ENCODE peak calls at places on chromosomes 7 and 10, in four cellular contexts. G is K562; M is hepatocyte; Z is CD4-positive, alpha-beta memory T cell. H is an unnamed sample.

GRCh38 chr10:42975558-42976352 is 101.1 kb upstream of the RET start:
- DNase-seq in G (no peak), M (no peak), Z (no peak), H (no peak)

GRCh38 chr7:17299477-17299991 is 1.1 kb downstream of the AHR start:
- DNase-seq in G (no peak), M (peak; percentile 15), Z (peak; percentile 55), H (peak; percentile 11)

GRCh38 chr10:79275431-79275851 is 71.8 kb upstream of the PPIF start:
- DNase-seq in G (no peak), M (no peak), Z (no peak), H (no peak)

GRCh38 chr7:8418627-8419245 is 14.7 kb upstream of the NXPH1 start:
- DNase-seq in G (peak; percentile 62), M (peak; percentile 87), Z (peak; percentile 42), H (no peak)

GRCh38 chr10:132397036-132397541 is at the start of gene PWWP2B:
- DNase-seq in G (peak; percentile 71), M (peak; percentile 85), Z (peak; percentile 54), H (peak; percentile 43)

GRCh38 chr10:43371418-43371817 is at the start of gene FXYD4:
- DNase-seq in G (peak; percentile 71), M (no peak), Z (no peak), H (no peak)

GRCh38 chr10:44400553-44400952 is 15.7 kb upstream of the CXCL12 start:
- DNase-seq in G (no peak), M (no peak), Z (no peak), H (no peak)

GRCh38 chr10:116978906-116979305 is 26.1 kb downstream of the SHTN1 start:
- DNase-seq in G (no peak), M (no peak), Z (no peak), H (no peak)

GRCh38 chr10:48634198-48634983 is 29.5 kb upstream of the ARHGAP22 start:
- DNase-seq in G (no peak), M (no peak), Z (no peak), H (peak; percentile 51)

GRCh38 chr7:158284121-158284520 is 303.5 kb downstream of the PTPRN2 start:
- DNase-seq in G (no peak), M (no peak), Z (no peak), H (no peak)

GRCh38 chr7:83640731-83641533 is 8.0 kb downstream of the SEMA3E start:
- DNase-seq in G (no peak), M (no peak), Z (no peak), H (no peak)

GRCh38 chr7:74351836-74352235 is 62.6 kb downstream of the CLIP2 start:
- DNase-seq in G (no peak), M (no peak), Z (no peak), H (no peak)

GRCh38 chr7:30184804-30185487 is 50.2 kb downstream of the MTURN start:
- DNase-seq in G (no peak), M (no peak), Z (no peak), H (peak; percentile 32)

GRCh38 chr7:130822642-130823041 is 88.6 kb upstream of the KLF14 start:
- DNase-seq in G (no peak), M (no peak), Z (no peak), H (no peak)

GRCh38 chr7:15461576-15461975 is 100.2 kb downstream of the AGMO start:
- DNase-seq in G (no peak), M (peak; percentile 4), Z (no peak), H (no peak)

GRCh38 chr10:62992145-62992721 is 140.9 kb upstream of the NRBF2 start:
- DNase-seq in G (no peak), M (no peak), Z (no peak), H (peak; percentile 37)

GRCh38 chr7:139749545-139749944 is 28.3 kb downstream of the HIPK2 start:
- DNase-seq in G (no peak), M (no peak), Z (no peak), H (no peak)

GRCh38 chr7:128937647-128938523 is at the start of gene IRF5:
- DNase-seq in G (no peak), M (peak; percentile 60), Z (no peak), H (peak; percentile 83)

GRCh38 chr7:127091620-127092019 is 161.1 kb downstream of the GRM8 start:
- DNase-seq in G (no peak), M (no peak), Z (no peak), H (no peak)

GRCh38 chr10:52918714-52919316 is 146.2 kb upstream of the MBL2 start:
- DNase-seq in G (no peak), M (no peak), Z (no peak), H (no peak)

GRCh38 chr7:141071855-141072547 is 1.9 kb upstream of the TMEM178B start:
- DNase-seq in G (no peak), M (no peak), Z (no peak), H (no peak)

GRCh38 chr10:36224431-36224985 is 582.4 kb upstream of the FZD8 start:
- DNase-seq in G (no peak), M (no peak), Z (no peak), H (no peak)

GRCh38 chr7:148348466-148348865 is 242.1 kb upstream of the C7orf33 start:
- DNase-seq in G (no peak), M (no peak), Z (no peak), H (no peak)

GRCh38 chr10:73480158-73480557 is 15.7 kb downstream of the PPP3CB start:
- DNase-seq in G (no peak), M (no peak), Z (no peak), H (peak; percentile 35)

GRCh38 chr10:59967079-59967478 is 60.7 kb upstream of the CCDC6 start:
- DNase-seq in G (no peak), M (no peak), Z (no peak), H (no peak)

GRCh38 chr10:14386202-14386593 is 55.5 kb upstream of the FRMD4A start:
- DNase-seq in G (no peak), M (no peak), Z (no peak), H (no peak)

GRCh38 chr7:103657474-103657894 is 211.5 kb upstream of the SLC26A5 start:
- DNase-seq in G (peak; percentile 62), M (peak; percentile 8), Z (no peak), H (no peak)

GRCh38 chr10:8712653-8713052 is 658.2 kb downstream of the GATA3 start:
- DNase-seq in G (no peak), M (no peak), Z (no peak), H (no peak)

GRCh38 chr10:80917636-80918035 is 379.9 kb downstream of the SH2D4B start:
- DNase-seq in G (no peak), M (no peak), Z (no peak), H (no peak)

GRCh38 chr10:10796774-10797415 is 220.8 kb upstream of the CELF2 start:
- DNase-seq in G (no peak), M (peak; percentile 41), Z (no peak), H (no peak)

GRCh38 chr7:17685141-17685540 is 255.2 kb downstream of the SNX13 start:
- DNase-seq in G (no peak), M (no peak), Z (no peak), H (no peak)

GRCh38 chr10:93567277-93568104 is 1.0 kb downstream of the FFAR4 start:
- DNase-seq in G (no peak), M (no peak), Z (no peak), H (no peak)

GRCh38 chr10:93566435-93567276 is at the start of gene FFAR4:
- DNase-seq in G (no peak), M (peak; percentile 54), Z (no peak), H (no peak)

GRCh38 chr10:93570383-93570782 is 3.9 kb downstream of the FFAR4 start:
- DNase-seq in G (no peak), M (no peak), Z (no peak), H (no peak)

GRCh38 chr10:93565421-93565820 is 1.0 kb upstream of the FFAR4 start:
- DNase-seq in G (no peak), M (no peak), Z (no peak), H (no peak)

GRCh38 chr10:93568105-93568390 is 1.6 kb downstream of the FFAR4 start:
- DNase-seq in G (no peak), M (no peak), Z (no peak), H (no peak)
- H3K27me3 ChIP-seq in G (peaks cover 45% of the 10 kb centered on the region), M (peaks cover 61% of the 10 kb centered on the region), Z (peaks cover 3% of the 10 kb centered on the region), H (peaks cover 2% of the 10 kb centered on the region)

GRCh38 chr7:27155816-27156507 is 513 bp downstream of the HOXA7 start:
- DNase-seq in G (no peak), M (no peak), Z (no peak), H (no peak)

GRCh38 chr7:27156508-27156898 is at the start of gene HOXA7:
- DNase-seq in G (no peak), M (no peak), Z (no peak), H (no peak)

GRCh38 chr7:27158436-27159277 is 2.2 kb upstream of the HOXA7 start:
- DNase-seq in G (no peak), M (no peak), Z (no peak), H (no peak)

GRCh38 chr7:27157717-27158431 is 1.4 kb upstream of the HOXA7 start:
- DNase-seq in G (no peak), M (no peak), Z (no peak), H (no peak)

GRCh38 chr7:27156901-27157716 is 634 bp upstream of the HOXA7 start:
- DNase-seq in G (no peak), M (no peak), Z (no peak), H (no peak)
- H3K27me3 ChIP-seq in G (peaks cover 83% of the 10 kb centered on the region), M (peaks cover 92% of the 10 kb centered on the region), Z (peaks cover 85% of the 10 kb centered on the region), H (peaks cover 2% of the 10 kb centered on the region)

GRCh38 chr7:35260254-35260653 is 6.4 kb upstream of the TBX20 start:
- DNase-seq in G (no peak), M (no peak), Z (no peak), H (no peak)

GRCh38 chr7:35261041-35261440 is 7.1 kb upstream of the TBX20 start:
- DNase-seq in G (no peak), M (no peak), Z (no peak), H (no peak)

GRCh38 chr7:35258125-35258890 is 4.4 kb upstream of the TBX20 start:
- DNase-seq in G (no peak), M (no peak), Z (no peak), H (no peak)

GRCh38 chr7:35258891-35259537 is 5.1 kb upstream of the TBX20 start:
- DNase-seq in G (no peak), M (no peak), Z (no peak), H (no peak)

GRCh38 chr7:35259555-35259954 is 5.7 kb upstream of the TBX20 start:
- DNase-seq in G (no peak), M (no peak), Z (no peak), H (no peak)
- H3K27me3 ChIP-seq in G (peaks cover 79% of the 10 kb centered on the region), M (peaks cover 95% of the 10 kb centered on the region), Z (peaks cover 60% of the 10 kb centered on the region), H (peaks cover 7% of the 10 kb centered on the region)

GRCh38 chr7:151086802-151087246 is 549 bp downstream of the AGAP3 start:
- DNase-seq in G (peak; percentile 48), M (peak; percentile 55), Z (no peak), H (peak; percentile 60)
- H3K27me3 ChIP-seq in G (no peaks in the 10 kb centered on the region), M (no peaks in the 10 kb centered on the region), Z (no peaks in the 10 kb centered on the region), H (no peaks in the 10 kb centered on the region)

GRCh38 chr10:110500515-110500905 is 2.8 kb downstream of the DUSP5 start:
- DNase-seq in G (no peak), M (peak; percentile 46), Z (no peak), H (no peak)
- H3K27me3 ChIP-seq in G (no peaks in the 10 kb centered on the region), M (peaks cover 16% of the 10 kb centered on the region), Z (no peaks in the 10 kb centered on the region), H (no peaks in the 10 kb centered on the region)

H was measured in GM06990.